ENCODE peak calls at places on chromosomes 1 and 21, in six cellular contexts. K, A, M, S, J and R are unnamed samples.
A peak's percentile ranks its signal among the peaks of the same experiment; 100 is the strongest.

GRCh38 chr1:147611587-147611986 is 58.7 kb downstream of the ACP6 start:
- DNase-seq in K (no peak), S (no peak), A (no peak), J (no peak), M (no peak), R (no peak)

GRCh38 chr21:37198989-37199924 is 67.9 kb downstream of the VPS26C start:
- DNase-seq in K (no peak), J (peak; percentile 68), M (no peak), A (peak; percentile 42), S (peak; percentile 91), R (no peak)

GRCh38 chr21:25811186-25811585 is 76.4 kb downstream of the GABPA start:
- DNase-seq in A (no peak), K (no peak), J (no peak), M (no peak), S (no peak), R (no peak)

GRCh38 chr21:32173106-32173755 is 105.6 kb downstream of the MIS18A start:
- DNase-seq in A (no peak), J (peak; percentile 18), K (no peak), M (no peak), S (no peak), R (no peak)

GRCh38 chr21:26119906-26120305 is 50.7 kb downstream of the APP start:
- DNase-seq in J (peak; percentile 26), K (no peak), S (no peak), A (no peak), M (no peak), R (no peak)

GRCh38 chr1:97920832-97921571 is at the start of gene DPYD:
- DNase-seq in A (peak; percentile 94), M (peak; percentile 75), J (peak; percentile 85), S (peak; percentile 81), K (peak; percentile 86), R (peak; percentile 89)

GRCh38 chr1:162690672-162691434 is 58.6 kb downstream of the DDR2 start:
- DNase-seq in J (peak; percentile 91), S (peak; percentile 94), M (no peak), A (peak; percentile 86), K (no peak), R (no peak)

GRCh38 chr21:46021978-46022544 is 40.5 kb downstream of the COL6A1 start:
- DNase-seq in A (no peak), J (no peak), S (no peak), M (no peak), K (no peak), R (no peak)

GRCh38 chr1:115454835-115455511 is 116.9 kb upstream of the NGF start:
- DNase-seq in K (no peak), M (no peak), A (peak; percentile 56), S (no peak), J (no peak), R (no peak)

DNA sequence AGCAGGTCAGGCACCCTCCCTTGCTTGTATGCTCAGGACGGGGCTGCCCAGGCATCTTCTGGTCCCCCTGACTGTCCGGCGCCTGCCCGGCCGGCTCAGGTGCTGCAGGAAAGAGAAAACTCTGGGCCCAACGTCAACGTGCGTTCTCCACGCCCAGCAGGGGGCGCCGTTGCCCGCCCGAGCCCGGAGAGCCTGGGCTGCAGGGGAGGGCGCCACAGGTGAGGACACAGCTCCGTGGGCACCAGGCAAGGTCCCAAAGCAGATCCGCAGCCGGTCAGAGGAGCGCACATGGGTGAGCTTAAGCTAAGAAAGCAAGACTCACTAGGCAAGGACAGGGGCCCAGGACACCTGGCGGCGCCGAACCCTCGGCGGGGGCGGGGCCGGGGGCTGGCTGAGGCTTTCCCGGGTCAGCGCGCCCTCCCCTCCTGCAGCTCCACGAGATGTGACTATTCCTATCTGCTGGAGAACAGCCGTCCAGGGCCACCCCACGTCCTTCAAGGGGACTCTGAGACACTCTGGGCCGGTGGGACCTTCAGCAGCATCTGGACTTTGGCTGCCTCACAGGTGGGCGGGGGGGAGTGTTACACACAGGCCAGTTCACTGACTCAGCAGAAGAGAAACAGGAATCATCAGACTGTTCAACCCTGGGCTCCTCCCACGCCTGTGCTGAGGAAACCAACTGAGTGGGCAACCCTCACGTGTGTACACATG is 29.3 kb downstream of the KRTAP10-1 start:
- DNase-seq in A (peak; percentile 46), K (peak; percentile 91), M (peak; percentile 76), J (no peak), S (peak; percentile 56), R (peak; percentile 82)
- TF ChIP-seq CTCF in A (peak; percentile 79), K (peak; percentile 88), M (peak; percentile 96), J (peak; percentile 40), S (peak; percentile 92), R (peak; percentile 89)

DNA sequence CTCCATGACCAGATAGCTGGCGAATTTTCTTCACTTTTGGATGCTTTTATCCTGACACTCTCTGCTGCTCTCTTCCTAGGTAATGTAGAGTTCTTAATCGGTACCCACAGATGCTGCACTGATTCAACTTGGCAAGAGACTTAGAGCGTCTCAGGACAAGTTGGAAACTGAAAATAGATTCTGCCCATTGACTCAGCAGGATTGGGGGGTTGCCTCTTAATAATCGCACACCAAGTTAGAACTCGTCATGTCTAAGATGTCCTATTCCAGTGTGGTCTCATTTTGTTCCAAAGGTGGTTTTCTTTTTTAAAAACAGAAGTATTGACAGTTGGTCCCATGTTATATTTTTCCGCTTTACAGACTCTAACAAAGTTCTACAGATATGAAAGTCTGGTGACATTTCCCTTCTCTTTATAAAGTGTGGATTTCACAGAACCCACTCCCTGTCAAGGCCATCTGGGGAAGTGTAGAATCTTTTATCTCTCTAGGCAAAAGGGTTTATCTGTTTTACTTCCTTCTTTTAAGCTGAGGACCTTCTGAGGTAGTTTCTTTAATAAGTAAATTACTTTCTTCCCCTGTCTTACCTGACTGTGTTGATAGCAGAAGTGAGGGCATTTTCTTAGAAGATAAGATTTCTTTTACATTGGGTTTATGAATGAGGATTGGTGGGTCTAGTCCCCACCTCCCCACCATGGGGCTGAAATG is 12.1 kb upstream of the DIPK1A start:
- DNase-seq in J (no peak), K (no peak), A (no peak), S (peak; percentile 82), M (no peak), R (no peak)
- H3K27ac ChIP-seq in J (no peak overlapping the region), K (no peak overlapping the region), A (no peak overlapping the region), S (no peak overlapping the region), M (peak overlapping the region; percentile 13), R (no peak overlapping the region)

DNA sequence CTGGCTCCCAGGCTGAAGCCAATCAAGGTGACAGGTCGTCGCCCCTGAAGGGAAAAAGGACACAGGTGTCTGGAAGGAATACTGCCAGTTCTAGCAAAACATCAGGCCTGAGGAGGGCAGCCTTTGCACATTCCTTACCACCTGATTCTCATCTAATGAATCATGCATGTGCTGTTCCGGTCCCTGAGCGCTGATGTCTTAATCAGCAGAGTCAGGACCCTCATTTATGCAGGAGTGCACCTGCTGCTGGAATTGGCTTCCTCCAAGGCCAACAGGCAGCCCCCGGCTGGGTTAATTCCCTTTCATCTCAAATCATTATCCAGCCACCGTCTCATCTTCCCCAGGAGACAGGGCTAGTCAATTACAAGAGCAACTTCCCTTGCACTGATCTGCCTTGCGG is 62.3 kb downstream of the TMCO4 start:
- DNase-seq in J (peak; percentile 41), M (no peak), K (no peak), S (peak; percentile 40), A (no peak), R (no peak)
- TF ChIP-seq CTCF in J (peak; percentile 26), M (no peak), K (no peak), S (peak; percentile 48), A (peak; percentile 13), R (no peak)

DNA sequence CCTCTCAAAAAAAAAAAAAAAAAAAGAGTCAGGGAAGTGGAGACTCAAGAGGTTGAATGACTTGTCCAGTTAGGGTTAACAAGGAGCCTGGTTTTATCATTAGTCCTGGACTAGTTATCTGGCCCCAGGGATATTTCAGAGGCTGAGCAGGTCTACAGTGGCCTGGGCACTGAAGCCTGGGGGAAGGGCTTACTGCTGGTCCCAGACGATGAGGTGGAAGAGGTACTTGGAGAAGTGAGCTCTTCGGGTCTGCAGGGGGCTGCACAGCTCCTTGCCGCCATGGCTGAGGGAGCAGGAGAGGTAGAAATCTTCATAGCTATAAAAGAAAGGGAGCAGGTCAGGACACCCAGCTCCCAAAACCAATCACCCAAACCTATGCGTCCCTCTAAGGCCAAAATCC is 40.1 kb downstream of the PIK3C2B start:
- DNase-seq in K (no peak), S (no peak), M (no peak), J (no peak), A (no peak), R (no peak)
- H3K27ac ChIP-seq in K (no peak overlapping the region), S (no peak overlapping the region), M (no peak overlapping the region), J (no peak overlapping the region), A (no peak overlapping the region), R (no peak overlapping the region)

GRCh38 chr1:201653238-201653637 is 114.3 kb downstream of the NAV1 start:
- DNase-seq in A (no peak), K (no peak), J (no peak), M (no peak), S (no peak), R (no peak)
- TF ChIP-seq CTCF in A (no peak), K (no peak), J (no peak), M (no peak), S (no peak), R (no peak)

GRCh38 chr1:16978139-16978538 is 2.3 kb downstream of the MFAP2 start:
- DNase-seq in M (no peak), K (no peak), A (no peak), J (no peak), S (no peak), R (no peak)
- H3K27ac ChIP-seq in M (no peak overlapping the region), K (no peak overlapping the region), A (no peak overlapping the region), J (peak overlapping the region; percentile 24), S (no peak overlapping the region), R (no peak overlapping the region)

DNA sequence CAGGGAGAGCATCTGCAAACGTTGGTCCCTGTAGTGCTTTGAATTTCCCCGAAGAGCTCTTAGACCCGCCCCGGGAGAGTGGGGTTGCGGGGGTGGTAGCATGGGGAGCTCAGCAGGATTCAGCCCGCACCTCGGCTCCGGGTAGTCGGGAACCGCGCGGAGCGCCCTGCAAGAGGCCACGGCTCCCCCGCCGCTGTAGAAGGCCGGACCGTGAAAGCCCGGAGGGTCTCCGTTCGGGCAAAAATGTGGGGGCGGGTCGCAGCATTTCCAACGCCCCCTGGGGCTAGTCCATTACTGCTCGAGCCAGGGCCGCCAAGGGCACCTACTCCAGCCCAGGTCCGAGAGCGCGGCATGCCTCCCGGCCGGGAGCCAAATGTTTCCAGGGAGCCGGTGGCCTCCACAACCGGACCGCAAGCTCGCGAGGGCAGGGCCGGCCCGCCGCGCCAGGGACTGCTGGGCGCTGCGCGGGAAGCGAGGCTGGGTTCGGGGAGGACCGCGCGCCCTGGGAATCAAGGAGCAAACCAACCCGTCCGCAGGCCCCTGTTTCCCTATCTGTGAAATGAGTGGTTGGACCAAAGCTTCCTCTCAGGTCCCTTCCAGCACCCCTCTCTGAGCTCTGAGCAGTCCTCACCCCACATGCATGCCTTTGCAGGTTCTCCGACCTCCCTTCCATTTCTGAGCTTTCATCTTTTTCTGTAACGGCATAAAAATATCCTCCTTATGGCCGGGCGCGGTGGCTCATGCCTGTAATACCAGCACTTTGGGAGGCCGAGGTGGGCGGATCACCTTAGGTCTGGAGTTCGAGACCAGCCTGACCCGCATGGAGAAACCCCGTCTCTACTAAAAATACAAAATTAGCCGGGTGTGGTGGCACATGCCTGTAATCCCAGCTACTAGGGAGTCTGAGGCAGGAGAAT is 777 bp upstream of the TMEM63A start:
- DNase-seq in J (peak; percentile 32), K (no peak), S (peak; percentile 37), M (no peak), A (peak; percentile 61), R (peak; percentile 55)
- TF ChIP-seq CTCF in J (no peak), K (no peak), S (no peak), M (no peak), A (no peak), R (no peak)